ENCODE peak calls at places on chromosomes 12 and 14, in nine cellular contexts. K is mucosa of descending colon, F is AG04450, J is left ventricle myocardium inferior, L is left lung, O is stomach, X is endothelial cell, A is mesothelial cell of epicardium, B is fibroblast of mammary gland. V is an unnamed sample.

GRCh38 chr14:64915025-64915424 is 770 bp downstream of the CHURC1 start:
- DNase-seq in K (no peak), F (no peak), J (no peak), L (no peak), O (no peak), X (no peak), A (no peak), B (no peak), V (no peak)

GRCh38 chr14:25122188-25122587 is 72.2 kb upstream of the STXBP6 start:
- DNase-seq in K (no peak), F (no peak), J (no peak), L (no peak), O (no peak), X (no peak), A (no peak), B (peak), V (no peak)

GRCh38 chr12:115023898-115024297 is 339.9 kb upstream of the TBX3 start:
- DNase-seq in K (no peak), F (no peak), J (no peak), L (no peak), O (no peak), X (no peak), A (no peak), B (no peak), V (no peak)

GRCh38 chr14:103081951-103082350 is 2.1 kb upstream of the LBHD2 start:
- DNase-seq in K (no peak), F (no peak), J (no peak), L (no peak), O (no peak), X (no peak), A (no peak), B (no peak), V (no peak)

GRCh38 chr14:33682746-33683145 is 268.1 kb downstream of the EGLN3 start:
- DNase-seq in K (no peak), F (peak), J (peak), L (no peak), O (peak), X (no peak), A (no peak), B (peak), V (no peak)

GRCh38 chr12:109527489-109528123 is 45.7 kb downstream of the MMAB start:
- DNase-seq in K (no peak), F (no peak), J (no peak), L (no peak), O (no peak), X (no peak), A (no peak), B (no peak), V (no peak)

GRCh38 chr14:28779416-28779941 is 12.9 kb downstream of the FOXG1 start:
- DNase-seq in K (no peak), F (no peak), J (no peak), L (no peak), O (no peak), X (no peak), A (no peak), B (no peak), V (no peak)

GRCh38 chr12:62190081-62190480 is 70.1 kb upstream of the USP15 start:
- DNase-seq in K (no peak), F (no peak), J (no peak), L (no peak), O (no peak), X (no peak), A (no peak), B (no peak), V (no peak)

GRCh38 chr14:59282366-59282765 is 93.9 kb downstream of the DAAM1 start:
- DNase-seq in K (no peak), F (no peak), J (no peak), L (no peak), O (no peak), X (no peak), A (no peak), B (peak), V (no peak)

GRCh38 chr12:19967486-19967885 is 400.9 kb upstream of the PDE3A start:
- DNase-seq in K (no peak), F (peak), J (no peak), L (no peak), O (no peak), X (no peak), A (no peak), B (peak), V (no peak)

GRCh38 chr12:95146767-95147166 is 70.5 kb downstream of the FGD6 start:
- DNase-seq in K (no peak), F (no peak), J (no peak), L (no peak), O (no peak), X (no peak), A (no peak), B (no peak), V (no peak)

GRCh38 chr14:88385212-88386101 is at the start of gene SPATA7:
- DNase-seq in K (peak), F (peak), J (peak), L (peak), O (peak), X (peak), A (peak), B (peak), V (peak)

GRCh38 chr14:88379706-88380343 is 5.6 kb upstream of the SPATA7 start:
- DNase-seq in K (no peak), F (no peak), J (no peak), L (no peak), O (no peak), X (no peak), A (no peak), B (no peak), V (no peak)

GRCh38 chr14:88384653-88385205 is 728 bp upstream of the SPATA7 start:
- DNase-seq in K (peak), F (no peak), J (no peak), L (no peak), O (no peak), X (no peak), A (no peak), B (peak), V (no peak)

GRCh38 chr14:88386395-88386794 is 938 bp downstream of the SPATA7 start:
- DNase-seq in K (no peak), F (no peak), J (no peak), L (no peak), O (no peak), X (no peak), A (no peak), B (peak), V (no peak)

GRCh38 chr14:88380405-88380804 is 5.1 kb upstream of the SPATA7 start:
- DNase-seq in K (no peak), F (no peak), J (no peak), L (no peak), O (no peak), X (no peak), A (no peak), B (peak), V (no peak)
- TF ChIP-seq CTCF in K (no peak), F (peak), J (peak), L (no peak), O (no peak), X (no peak), A (no peak), B (peak), V (peak)

GRCh38 chr12:24562761-24563392 is 386.0 kb downstream of the BCAT1 start:
- DNase-seq in K (peak), F (no peak), J (peak), L (peak), O (no peak), X (peak), A (no peak), B (peak), V (peak)

GRCh38 chr12:24561411-24561871 is 387.5 kb downstream of the BCAT1 start:
- DNase-seq in K (no peak), F (no peak), J (no peak), L (no peak), O (no peak), X (no peak), A (no peak), B (peak), V (no peak)

GRCh38 chr12:24560192-24560591 is 388.7 kb downstream of the BCAT1 start:
- DNase-seq in K (no peak), F (no peak), J (no peak), L (no peak), O (no peak), X (no peak), A (no peak), B (no peak), V (no peak)

GRCh38 chr12:24561882-24562760 is 386.8 kb downstream of the BCAT1 start:
- DNase-seq in K (peak), F (no peak), J (peak), L (peak), O (peak), X (peak), A (peak), B (peak), V (peak)

DNA sequence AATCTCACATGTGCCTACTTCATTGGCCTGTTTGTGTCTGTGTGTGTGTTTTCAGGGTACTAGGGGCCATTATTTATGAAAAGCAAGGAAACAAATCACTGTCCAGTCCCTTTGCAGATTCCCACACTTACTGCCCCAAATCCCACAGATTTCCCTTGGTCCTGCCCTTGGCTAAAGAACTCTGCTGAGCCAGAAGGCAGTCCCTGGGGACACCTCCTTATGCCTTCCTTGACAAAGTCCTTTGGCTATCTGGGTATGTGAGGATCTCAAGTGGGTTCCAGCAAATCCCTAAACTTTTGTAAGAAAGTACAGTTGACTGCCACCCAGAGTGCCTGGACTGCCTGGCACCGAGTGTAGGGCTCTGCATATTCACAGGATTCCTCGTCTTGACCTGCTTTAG is 388.0 kb downstream of the BCAT1 start:
- DNase-seq in K (no peak), F (no peak), J (no peak), L (no peak), O (no peak), X (no peak), A (no peak), B (peak), V (no peak)
- TF ChIP-seq CTCF in K (no peak), F (no peak), J (no peak), L (no peak), O (no peak), X (no peak), A (no peak), B (no peak), V (no peak)

DNA sequence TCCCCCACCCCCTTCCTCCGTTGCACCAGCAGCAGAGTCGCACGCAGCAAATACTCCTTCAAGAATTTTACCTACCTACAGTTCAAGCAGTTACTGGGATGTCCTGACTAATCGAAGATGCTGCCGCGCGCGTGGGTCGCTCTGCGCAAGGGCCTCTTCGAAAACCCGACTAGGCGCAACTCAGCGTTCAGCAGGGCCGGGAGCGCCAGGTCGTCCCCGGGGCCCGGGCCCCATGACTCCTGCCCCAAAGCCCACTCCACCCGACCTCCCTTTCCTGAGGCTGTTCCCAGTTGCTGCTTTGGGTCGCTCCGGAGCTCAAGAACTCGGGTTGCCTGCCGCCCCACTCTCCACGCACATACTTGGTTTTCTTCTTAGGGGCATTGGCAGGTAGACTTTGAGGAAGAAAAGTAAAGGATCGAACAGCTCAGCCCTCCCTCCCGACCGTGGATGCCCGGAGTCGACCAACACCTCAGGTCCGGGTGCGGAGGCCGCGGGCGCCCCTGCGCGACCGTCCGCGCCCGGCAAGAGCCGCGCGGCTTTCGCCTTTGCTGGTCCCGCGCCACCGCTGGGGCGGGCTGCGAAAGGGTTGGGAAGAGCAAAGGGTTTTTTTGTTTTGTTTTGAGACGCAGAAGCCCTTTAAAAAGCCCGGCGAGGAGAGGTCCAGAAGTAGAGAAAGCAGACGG is 1.9 kb downstream of the BMP4 start:
- DNase-seq in K (peak), F (no peak), J (peak), L (peak), O (no peak), X (no peak), A (no peak), B (peak), V (no peak)
- TF ChIP-seq CTCF in K (no peak), F (no peak), J (peak), L (no peak), O (no peak), X (no peak), A (no peak), B (no peak), V (no peak)

GRCh38 chr12:51027342-51027835 is 1.2 kb upstream of the SLC11A2 start:
- DNase-seq in K (no peak), F (no peak), J (no peak), L (no peak), O (no peak), X (no peak), A (no peak), B (no peak), V (no peak)

GRCh38 chr12:51025182-51025747 is 919 bp downstream of the SLC11A2 start:
- DNase-seq in K (no peak), F (no peak), J (no peak), L (no peak), O (no peak), X (no peak), A (no peak), B (no peak), V (no peak)

GRCh38 chr12:51028126-51028810 is 2.1 kb upstream of the SLC11A2 start:
- DNase-seq in K (peak), F (no peak), J (no peak), L (no peak), O (no peak), X (no peak), A (no peak), B (peak), V (peak)

GRCh38 chr12:51023625-51024395 is 2.4 kb downstream of the SLC11A2 start:
- DNase-seq in K (no peak), F (no peak), J (no peak), L (no peak), O (no peak), X (no peak), A (no peak), B (no peak), V (no peak)

GRCh38 chr12:51025748-51026654 is at the start of gene SLC11A2:
- DNase-seq in K (peak), F (peak), J (peak), L (peak), O (peak), X (peak), A (peak), B (peak), V (peak)
- TF ChIP-seq CTCF in K (no peak), F (peak), J (no peak), L (peak), O (no peak), X (no peak), A (no peak), B (no peak), V (no peak)

GRCh38 chr14:77582511-77582910 is 33.9 kb downstream of the SPTLC2 start:
- DNase-seq in K (no peak), F (no peak), J (no peak), L (no peak), O (no peak), X (peak), A (no peak), B (no peak), V (no peak)

GRCh38 chr14:77580477-77580876 is 36.0 kb downstream of the SPTLC2 start:
- DNase-seq in K (no peak), F (no peak), J (no peak), L (no peak), O (no peak), X (no peak), A (no peak), B (no peak), V (no peak)

GRCh38 chr14:77579065-77579464 is 37.4 kb downstream of the SPTLC2 start:
- DNase-seq in K (no peak), F (no peak), J (no peak), L (no peak), O (no peak), X (no peak), A (no peak), B (peak), V (no peak)

GRCh38 chr14:77580964-77581505 is 35.4 kb downstream of the SPTLC2 start:
- DNase-seq in K (no peak), F (peak), J (no peak), L (no peak), O (no peak), X (no peak), A (no peak), B (peak), V (peak)

GRCh38 chr14:77579760-77580159 is 36.7 kb downstream of the SPTLC2 start:
- DNase-seq in K (no peak), F (no peak), J (no peak), L (no peak), O (no peak), X (no peak), A (no peak), B (no peak), V (no peak)
- TF ChIP-seq CTCF in K (no peak), F (no peak), J (no peak), L (no peak), O (no peak), X (no peak), A (no peak), B (no peak), V (no peak)

DNA sequence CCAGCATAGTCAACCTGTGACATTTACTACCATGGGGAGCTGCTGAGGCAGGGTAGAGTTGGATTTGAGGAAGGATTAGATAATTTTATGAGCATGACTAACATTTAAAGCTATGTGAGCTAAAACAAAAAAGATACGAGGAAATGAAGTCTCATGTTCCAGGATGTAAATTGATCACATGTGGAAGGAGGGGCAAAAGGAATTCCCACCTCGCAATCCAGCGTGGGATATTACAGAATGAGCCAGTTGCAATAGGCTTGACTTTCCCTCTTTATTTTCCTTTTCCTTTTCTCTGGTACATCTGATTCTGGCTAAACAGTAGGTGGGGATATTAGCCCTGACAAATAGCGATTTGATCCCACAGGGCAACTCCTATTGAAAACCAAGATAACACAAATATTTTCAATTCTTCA is 214.9 kb upstream of the HMGA2 start:
- DNase-seq in K (no peak), F (peak), J (no peak), L (no peak), O (no peak), X (no peak), A (no peak), B (peak), V (no peak)
- TF ChIP-seq CTCF in K (no peak), F (peak), J (no peak), L (no peak), O (no peak), X (no peak), A (no peak), B (peak), V (no peak)

V was measured in activated CD8-positive, alpha-beta T cell treated with anti-CD3 and anti-CD28 coated beads for 36 hours.